ENCODE peak calls at places on chromosomes 7 and 10, in seven cellular contexts. L, S, B, W, Q, U and H are unnamed samples.

GRCh38 chr10:78502208-78502943 is 468.7 kb downstream of the RPS24 start:
- DNase-seq in L (no peak), S (no peak), B (no peak), W (no peak), Q (no peak), U (no peak), H (no peak)

GRCh38 chr10:60535427-60535826 is 145.8 kb upstream of the ANK3 start:
- DNase-seq in L (no peak), S (no peak), B (no peak), W (no peak), Q (no peak), U (no peak), H (no peak)

GRCh38 chr10:124194199-124194824 is 100.9 kb upstream of the CHST15 start:
- DNase-seq in L (no peak), S (no peak), B (no peak), W (no peak), Q (no peak), U (no peak), H (no peak)

GRCh38 chr10:124221356-124222297 is 128.2 kb upstream of the CHST15 start:
- DNase-seq in L (no peak), S (no peak), B (no peak), W (no peak), Q (no peak), U (no peak), H (no peak)

GRCh38 chr10:13658256-13658655 is 71.5 kb downstream of the PRPF18 start:
- DNase-seq in L (no peak), S (no peak), B (no peak), W (no peak), Q (no peak), U (no peak), H (no peak)

GRCh38 chr10:21733710-21734109 is 199.7 kb downstream of the MLLT10 start:
- DNase-seq in L (no peak), S (no peak), B (no peak), W (no peak), Q (no peak), U (no peak), H (no peak)

GRCh38 chr7:151082151-151083070 is 882 bp downstream of the TMUB1 start:
- DNase-seq in L (no peak), S (no peak), B (no peak), W (no peak), Q (no peak), U (no peak), H (no peak)

GRCh38 chr7:150974468-150975391 is 3.4 kb downstream of the KCNH2 start:
- DNase-seq in L (peak), S (peak), B (peak), W (peak), Q (peak), U (peak), H (peak)

GRCh38 chr7:37191797-37192196 is 256.9 kb downstream of the ELMO1 start:
- DNase-seq in L (no peak), S (no peak), B (no peak), W (no peak), Q (no peak), U (no peak), H (no peak)

GRCh38 chr7:100130608-100131453 is 4.1 kb downstream of the MBLAC1 start:
- DNase-seq in L (peak), S (peak), B (peak), W (peak), Q (peak), U (peak), H (peak)

GRCh38 chr10:73591935-73592699 is 975 bp upstream of the USP54 start:
- DNase-seq in L (peak), S (peak), B (no peak), W (peak), Q (no peak), U (no peak), H (no peak)

GRCh38 chr7:149455175-149455950 is 5.5 kb downstream of the ZNF777 start:
- DNase-seq in L (no peak), S (no peak), B (no peak), W (no peak), Q (no peak), U (no peak), H (no peak)

GRCh38 chr10:26217396-26218105 is 977 bp downstream of the GAD2 start:
- DNase-seq in L (no peak), S (peak), B (no peak), W (no peak), Q (no peak), U (no peak), H (no peak)

GRCh38 chr10:35216303-35216905 is 89.8 kb downstream of the CREM start:
- DNase-seq in L (no peak), S (no peak), B (no peak), W (no peak), Q (no peak), U (no peak), H (no peak)

GRCh38 chr10:51879238-51879637 is 179.8 kb upstream of the CSTF2T start:
- DNase-seq in L (no peak), S (no peak), B (no peak), W (no peak), Q (no peak), U (no peak), H (peak)

GRCh38 chr10:117294735-117295134 is 53.8 kb downstream of the SLC18A2 start:
- DNase-seq in L (no peak), S (no peak), B (no peak), W (no peak), Q (no peak), U (no peak), H (no peak)

GRCh38 chr7:123871998-123872867 is 27.3 kb downstream of the HYAL4 start:
- DNase-seq in L (peak), S (peak), B (no peak), W (peak), Q (no peak), U (no peak), H (no peak)

GRCh38 chr7:46024263-46024916 is 103.3 kb upstream of the IGFBP3 start:
- DNase-seq in L (no peak), S (no peak), B (no peak), W (no peak), Q (no peak), U (no peak), H (no peak)

GRCh38 chr7:72017756-72018155 is 394.4 kb downstream of the CALN1 start:
- DNase-seq in L (no peak), S (no peak), B (no peak), W (no peak), Q (no peak), U (no peak), H (no peak)

GRCh38 chr7:732094-732541 is 5.0 kb upstream of the PRKAR1B start:
- DNase-seq in L (no peak), S (no peak), B (no peak), W (peak), Q (no peak), U (peak), H (no peak)

GRCh38 chr10:35821339-35821911 is 179.3 kb upstream of the FZD8 start:
- DNase-seq in L (no peak), S (no peak), B (no peak), W (no peak), Q (no peak), U (no peak), H (no peak)

GRCh38 chr7:43694399-43694748 is 34.9 kb downstream of the COA1 start:
- DNase-seq in L (no peak), S (no peak), B (no peak), W (no peak), Q (no peak), U (no peak), H (no peak)

GRCh38 chr7:111486472-111487142 is 75.7 kb downstream of the IMMP2L start:
- DNase-seq in L (no peak), S (peak), B (no peak), W (peak), Q (no peak), U (no peak), H (no peak)

GRCh38 chr7:142384508-142384922 is 126.7 kb upstream of the PRSS58 start:
- DNase-seq in L (no peak), S (no peak), B (no peak), W (no peak), Q (no peak), U (peak), H (peak)

GRCh38 chr10:7239312-7239985 is 171.4 kb downstream of the SFMBT2 start:
- DNase-seq in L (no peak), S (no peak), B (no peak), W (no peak), Q (no peak), U (no peak), H (peak)

GRCh38 chr10:352476-353235 is 217.4 kb downstream of the ZMYND11 start:
- DNase-seq in L (no peak), S (no peak), B (no peak), W (no peak), Q (no peak), U (no peak), H (no peak)

GRCh38 chr7:132654150-132654549 is 77.9 kb upstream of the PLXNA4 start:
- DNase-seq in L (no peak), S (no peak), B (no peak), W (peak), Q (no peak), U (no peak), H (no peak)

GRCh38 chr7:134174797-134175261 is 47.7 kb downstream of the LRGUK start:
- DNase-seq in L (no peak), S (no peak), B (no peak), W (no peak), Q (no peak), U (no peak), H (no peak)

GRCh38 chr10:100373298-100374136 is 26.5 kb downstream of the SCD start:
- DNase-seq in L (peak), S (peak), B (peak), W (peak), Q (peak), U (peak), H (peak)

GRCh38 chr7:101126651-101127459 is at the start of gene SERPINE1:
- DNase-seq in L (no peak), S (no peak), B (peak), W (no peak), Q (peak), U (peak), H (peak)

GRCh38 chr10:43228783-43229207 is 38.1 kb downstream of the RASGEF1A start:
- DNase-seq in L (no peak), S (no peak), B (no peak), W (no peak), Q (no peak), U (no peak), H (no peak)

GRCh38 chr7:141920281-141920680 is 4.1 kb downstream of the OR9A4 start:
- DNase-seq in L (no peak), S (no peak), B (no peak), W (no peak), Q (no peak), U (no peak), H (no peak)

GRCh38 chr10:54800677-54801480 is at the start of gene PCDH15:
- DNase-seq in L (peak), S (peak), B (no peak), W (peak), Q (no peak), U (no peak), H (no peak)

GRCh38 chr10:15236340-15236739 is 67.8 kb upstream of the NMT2 start:
- DNase-seq in L (no peak), S (no peak), B (no peak), W (no peak), Q (no peak), U (no peak), H (no peak)

GRCh38 chr7:119842786-119843185 is 430.2 kb upstream of the KCND2 start:
- DNase-seq in L (no peak), S (no peak), B (no peak), W (no peak), Q (no peak), U (no peak), H (no peak)

GRCh38 chr10:87734987-87735827 is 75.5 kb downstream of the PAPSS2 start:
- DNase-seq in L (peak), S (peak), B (no peak), W (peak), Q (no peak), U (no peak), H (no peak)

GRCh38 chr10:80122110-80122710 is 10.3 kb upstream of the PLAC9 start:
- DNase-seq in L (no peak), S (no peak), B (no peak), W (no peak), Q (no peak), U (no peak), H (no peak)